ENCODE peak calls at places on chromosome 5, in six cellular contexts. C, U, S, A, D and Y are unnamed samples.

GRCh38 chr5:54090495-54091084 is 219.8 kb downstream of the ARL15 start:
- DNase-seq in D (no peak), S (no peak), A (no peak), U (no peak), C (no peak), Y (no peak)

GRCh38 chr5:43105369-43106289 is 15.1 kb upstream of the ZNF131 start:
- DNase-seq in A (peak), C (peak), D (peak), S (peak), U (no peak), Y (peak)

GRCh38 chr5:127229185-127229889 is 61.3 kb upstream of the MEGF10 start:
- DNase-seq in D (peak), S (peak), A (peak), U (peak), C (peak), Y (peak)

GRCh38 chr5:159458217-159458711 is 128.0 kb upstream of the IL12B start:
- DNase-seq in C (no peak), D (no peak), A (no peak), U (no peak), S (no peak), Y (no peak)

GRCh38 chr5:50874277-50874984 is 208.0 kb downstream of the PARP8 start:
- DNase-seq in D (no peak), S (no peak), A (no peak), U (no peak), C (no peak), Y (no peak)

GRCh38 chr5:145925353-145925752 is 11.0 kb upstream of the SH3RF2 start:
- DNase-seq in U (no peak), A (no peak), D (no peak), S (no peak), C (no peak), Y (no peak)

GRCh38 chr5:8905021-8905420 is 640.9 kb downstream of the SEMA5A start:
- DNase-seq in D (no peak), U (no peak), A (no peak), C (no peak), S (no peak), Y (no peak)

GRCh38 chr5:149860801-149861322 is 83.7 kb downstream of the PDE6A start:
- DNase-seq in U (no peak), C (no peak), A (no peak), S (peak), D (no peak), Y (no peak)

GRCh38 chr5:59089767-59090166 is 506.9 kb downstream of the RAB3C start:
- DNase-seq in D (no peak), A (no peak), U (no peak), C (no peak), S (no peak), Y (no peak)

GRCh38 chr5:462051-462481 is 19.1 kb downstream of the EXOC3 start:
- DNase-seq in S (peak), U (peak), C (no peak), A (no peak), D (peak), Y (no peak)

GRCh38 chr5:1477341-1477740 is 32.1 kb upstream of the SLC6A3 start:
- DNase-seq in C (peak), A (no peak), D (no peak), U (no peak), S (peak), Y (peak)

GRCh38 chr5:1792842-1793266 is 6.8 kb downstream of the MRPL36 start:
- DNase-seq in D (no peak), U (no peak), C (no peak), A (no peak), S (peak), Y (no peak)

GRCh38 chr5:17203329-17204132 is 13.9 kb upstream of the BASP1 start:
- DNase-seq in A (no peak), U (no peak), C (no peak), D (peak), S (peak), Y (peak)

GRCh38 chr5:68432682-68433081 is 217.1 kb downstream of the PIK3R1 start:
- DNase-seq in D (no peak), A (no peak), S (no peak), U (no peak), C (no peak), Y (no peak)

GRCh38 chr5:32505718-32506117 is 61.2 kb upstream of the ZFR start:
- DNase-seq in U (no peak), D (no peak), S (no peak), A (no peak), C (no peak), Y (no peak)

GRCh38 chr5:124104813-124105212 is 592.8 kb downstream of the CSNK1G3 start:
- DNase-seq in U (no peak), S (no peak), A (no peak), D (no peak), C (no peak), Y (no peak)

GRCh38 chr5:74947961-74948613 is 81.9 kb upstream of the FAM169A start:
- DNase-seq in U (no peak), A (no peak), C (no peak), D (peak), S (no peak), Y (no peak)

GRCh38 chr5:72510610-72511121 is 3.5 kb upstream of the ZNF366 start:
- DNase-seq in C (peak), A (no peak), S (peak), D (no peak), U (no peak), Y (no peak)

GRCh38 chr5:175658299-175659145 is 651 bp downstream of the HRH2 start:
- DNase-seq in D (peak), C (no peak), S (no peak), A (peak), U (peak), Y (no peak)

GRCh38 chr5:40680741-40681350 is 1.1 kb downstream of the PTGER4 start:
- DNase-seq in D (peak), A (no peak), C (no peak), S (peak), U (peak), Y (no peak)

GRCh38 chr5:35771321-35771720 is 85.4 kb upstream of the IL7R start:
- DNase-seq in A (no peak), S (no peak), C (no peak), U (no peak), D (no peak), Y (no peak)

GRCh38 chr5:134019636-134020035 is 14.9 kb upstream of the VDAC1 start:
- DNase-seq in A (no peak), C (no peak), U (no peak), D (no peak), S (no peak), Y (no peak)

GRCh38 chr5:134022333-134022732 is 17.6 kb upstream of the VDAC1 start:
- DNase-seq in A (no peak), C (no peak), U (no peak), D (no peak), S (no peak), Y (no peak)

GRCh38 chr5:134018986-134019316 is 14.2 kb upstream of the VDAC1 start:
- DNase-seq in U (no peak), D (no peak), A (no peak), C (no peak), S (no peak), Y (no peak)

GRCh38 chr5:134018154-134018985 is 13.6 kb upstream of the VDAC1 start:
- DNase-seq in A (no peak), U (no peak), C (no peak), S (no peak), D (no peak), Y (no peak)

GRCh38 chr5:134020188-134020587 is 15.4 kb upstream of the VDAC1 start:
- DNase-seq in A (no peak), C (no peak), U (no peak), D (no peak), S (no peak), Y (no peak)
- H3K27ac ChIP-seq in A (no peak), C (peak), U (no peak), D (no peak), S (no peak), Y (no peak)

GRCh38 chr5:55857247-55857640 is 6.1 kb downstream of the IL31RA start:
- DNase-seq in U (no peak), D (no peak), S (no peak), A (no peak), C (no peak), Y (no peak)

GRCh38 chr5:55860268-55860667 is 9.1 kb downstream of the IL31RA start:
- DNase-seq in C (no peak), A (no peak), S (no peak), D (no peak), U (no peak), Y (no peak)

GRCh38 chr5:55864606-55865541 is 13.7 kb downstream of the IL31RA start:
- DNase-seq in D (no peak), C (no peak), S (no peak), A (no peak), U (no peak), Y (no peak)

GRCh38 chr5:55856511-55857246 is 5.5 kb downstream of the IL31RA start:
- DNase-seq in D (no peak), S (no peak), U (no peak), A (no peak), C (no peak), Y (no peak)

GRCh38 chr5:55860709-55861108 is 9.6 kb downstream of the IL31RA start:
- DNase-seq in U (no peak), C (no peak), S (no peak), A (no peak), D (no peak), Y (no peak)
- H3K27ac ChIP-seq in U (no peak), C (no peak), S (no peak), A (no peak), D (no peak), Y (no peak)

GRCh38 chr5:153542536-153542935 is 52.1 kb downstream of the GRIA1 start:
- DNase-seq in A (no peak), U (no peak), C (no peak), D (no peak), S (no peak), Y (no peak)
- H3K27ac ChIP-seq in A (no peak), U (no peak), C (no peak), D (no peak), S (no peak), Y (no peak)

GRCh38 chr5:95924720-95925119 is 36.9 kb downstream of the ELL2 start:
- DNase-seq in C (no peak), D (no peak), S (no peak), A (no peak), U (no peak), Y (no peak)
- H3K27ac ChIP-seq in C (no peak), D (no peak), S (no peak), A (no peak), U (no peak), Y (no peak)

DNA sequence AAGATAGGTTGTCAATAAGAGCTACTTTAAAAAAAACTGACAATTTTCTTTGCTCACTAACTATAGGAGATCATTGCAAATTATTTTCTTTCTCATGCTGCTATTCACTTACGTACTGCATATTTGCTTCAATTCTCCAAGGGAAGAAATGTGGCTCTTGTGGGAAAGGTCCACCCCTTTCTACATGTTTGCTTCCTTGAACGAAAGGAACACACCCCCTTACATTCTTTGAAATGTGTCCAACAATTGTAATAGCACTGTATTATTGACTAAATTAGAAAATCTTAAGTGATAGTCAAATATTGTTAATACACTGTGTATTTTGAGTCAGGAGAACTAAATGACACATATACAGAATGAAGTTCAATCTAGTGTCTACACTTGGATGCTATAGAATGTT is 5.2 kb downstream of the MEF2C start:
- DNase-seq in S (no peak), A (no peak), U (no peak), C (no peak), D (no peak), Y (no peak)
- H3K27ac ChIP-seq in S (peak), A (no peak), U (no peak), C (peak), D (no peak), Y (no peak)

DNA sequence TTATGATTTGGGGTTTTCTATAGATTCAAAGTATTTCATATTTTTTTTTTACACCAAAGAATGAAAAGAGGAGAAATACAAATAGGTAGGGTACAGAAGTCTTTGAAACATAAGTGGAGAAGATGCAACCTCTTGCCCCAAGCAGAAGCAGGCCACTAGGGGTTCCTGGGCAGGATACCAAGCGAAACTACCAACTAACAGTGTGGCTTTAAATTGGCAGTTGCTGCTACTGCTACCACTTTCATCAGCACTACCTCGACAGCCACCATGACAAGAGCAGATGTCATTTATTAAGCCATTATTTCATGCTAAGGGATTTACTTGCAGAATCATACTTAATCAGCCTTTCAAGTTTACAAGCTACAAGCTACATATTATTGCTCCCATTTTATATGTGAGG is 288.1 kb downstream of the NR3C1 start:
- DNase-seq in A (no peak), D (no peak), C (no peak), S (no peak), U (no peak), Y (no peak)
- H3K27ac ChIP-seq in A (no peak), D (no peak), C (no peak), S (no peak), U (no peak), Y (no peak)

GRCh38 chr5:113164016-113164415 is 187.4 kb downstream of the DCP2 start:
- DNase-seq in A (no peak), D (no peak), U (no peak), S (no peak), C (no peak), Y (no peak)

GRCh38 chr5:113162208-113162607 is 185.6 kb downstream of the DCP2 start:
- DNase-seq in U (no peak), C (no peak), S (no peak), A (no peak), D (no peak), Y (no peak)

GRCh38 chr5:113161806-113162205 is 185.2 kb downstream of the DCP2 start:
- DNase-seq in D (no peak), C (peak), A (no peak), S (no peak), U (no peak), Y (no peak)

GRCh38 chr5:113162770-113163169 is 186.2 kb downstream of the DCP2 start:
- DNase-seq in A (no peak), S (no peak), U (no peak), D (no peak), C (no peak), Y (no peak)

GRCh38 chr5:113163328-113163727 is 186.7 kb downstream of the DCP2 start:
- DNase-seq in C (no peak), U (no peak), S (no peak), D (no peak), A (no peak), Y (no peak)
- H3K27ac ChIP-seq in C (no peak), U (no peak), S (no peak), D (no peak), A (no peak), Y (no peak)

GRCh38 chr5:180204420-180204819 is 4.6 kb downstream of the RASGEF1C start:
- DNase-seq in C (no peak), S (no peak), D (no peak), A (no peak), U (no peak), Y (no peak)

GRCh38 chr5:180206993-180207392 is 2.0 kb downstream of the RASGEF1C start:
- DNase-seq in D (no peak), S (no peak), U (no peak), C (no peak), A (no peak), Y (no peak)

GRCh38 chr5:180208038-180208434 is 975 bp downstream of the RASGEF1C start:
- DNase-seq in A (no peak), D (peak), C (no peak), S (no peak), U (peak), Y (no peak)

GRCh38 chr5:180207593-180207992 is 1.4 kb downstream of the RASGEF1C start:
- DNase-seq in S (no peak), A (no peak), C (no peak), D (peak), U (peak), Y (no peak)

DNA sequence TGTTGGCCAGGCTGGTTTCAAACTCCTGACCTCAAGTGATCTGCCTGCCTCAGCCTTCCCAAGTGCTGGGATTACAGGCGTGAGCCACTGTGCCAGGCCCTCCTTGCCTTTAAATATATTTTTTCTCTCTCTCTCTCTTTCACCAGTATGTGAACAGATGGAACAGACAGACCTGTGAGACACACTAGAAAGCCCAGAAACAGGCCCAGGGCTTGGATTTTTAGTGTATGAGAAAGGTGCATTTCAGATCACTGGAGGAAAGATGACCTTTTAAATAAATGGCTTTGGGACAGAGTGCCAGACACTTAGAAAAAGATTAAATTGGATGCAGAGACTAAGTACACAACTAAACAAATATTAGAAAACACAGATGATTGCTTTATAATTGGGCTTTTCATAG is 3.1 kb downstream of the RASGEF1C start:
- DNase-seq in S (no peak), D (no peak), C (no peak), A (no peak), U (no peak), Y (no peak)
- H3K27ac ChIP-seq in S (no peak), D (no peak), C (no peak), A (no peak), U (no peak), Y (no peak)

DNA sequence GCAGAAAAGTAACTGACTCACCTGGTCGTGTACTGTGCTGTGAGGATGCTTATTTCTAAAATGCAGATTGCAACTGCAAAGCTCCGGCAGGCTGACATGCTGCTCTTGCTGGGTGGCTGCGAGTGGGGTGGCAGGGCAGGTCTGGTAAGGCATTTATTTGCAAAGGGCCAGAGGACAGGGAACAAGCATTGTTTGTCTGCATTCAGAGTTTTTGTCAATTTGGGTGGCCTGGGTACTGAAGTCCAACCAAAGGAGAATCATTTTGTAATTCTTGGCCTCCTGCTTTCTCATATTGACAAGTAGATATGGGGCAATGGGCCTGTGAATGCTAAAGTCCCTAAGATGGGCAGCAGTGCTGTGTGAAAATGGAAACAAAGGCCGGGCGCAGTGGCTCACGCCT is at the start of gene C9:
- DNase-seq in S (no peak), D (no peak), A (no peak), C (no peak), U (no peak), Y (no peak)
- H3K27ac ChIP-seq in S (no peak), D (no peak), A (no peak), C (no peak), U (no peak), Y (no peak)

DNA sequence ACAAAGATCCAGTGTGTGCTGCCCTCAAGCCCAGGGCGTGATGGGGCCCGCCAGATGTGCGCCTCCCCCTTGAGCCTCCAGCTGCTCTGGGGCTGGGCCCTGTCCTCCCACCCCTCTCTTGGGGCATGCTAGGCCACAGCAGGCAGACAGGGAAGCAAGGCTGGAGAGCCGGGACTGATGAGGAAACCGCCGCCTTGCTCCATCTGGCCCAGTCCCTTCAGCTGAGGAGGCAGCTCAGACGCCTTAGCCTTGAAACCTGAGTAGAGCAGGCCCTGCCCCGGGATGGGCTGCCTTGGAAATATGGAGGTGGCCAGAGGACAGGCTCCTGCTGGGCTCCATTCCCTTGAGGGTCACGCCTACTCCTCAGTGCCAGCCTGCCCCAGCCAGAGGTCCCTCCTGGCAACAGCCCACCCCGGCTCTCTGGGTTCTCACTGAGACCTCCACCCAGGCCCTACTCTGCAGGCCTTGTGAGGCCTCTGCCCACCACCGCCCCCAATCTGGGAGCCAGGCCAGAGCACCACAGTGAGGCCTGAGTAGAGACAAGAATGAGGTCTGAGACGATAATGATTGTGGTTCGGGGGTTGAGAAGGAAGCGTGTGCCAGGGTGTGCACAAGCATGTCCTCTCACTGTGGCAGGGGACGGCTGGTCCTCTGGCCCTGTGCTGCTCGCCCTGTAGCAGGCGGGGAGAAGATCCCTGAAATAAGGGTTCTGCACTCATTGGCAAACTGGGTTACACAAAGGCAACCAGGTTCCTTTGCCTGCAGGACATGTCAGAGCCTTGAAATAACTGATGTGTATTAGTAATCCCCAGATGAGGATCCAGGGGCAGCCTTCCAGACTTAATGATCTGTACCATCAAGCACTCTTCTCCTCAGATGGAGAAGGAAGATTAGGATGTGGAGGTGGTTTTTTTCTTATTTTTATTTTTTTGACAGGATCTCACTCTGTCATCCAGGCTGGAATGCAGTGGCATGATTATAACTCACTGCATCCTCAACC is 30.9 kb downstream of the CXXC5 start:
- DNase-seq in A (no peak), U (peak), D (no peak), S (no peak), C (no peak), Y (peak)
- H3K27ac ChIP-seq in A (no peak), U (no peak), D (no peak), S (peak), C (peak), Y (peak)